ENCODE peak calls at places on chromosomes 12 and 14, in ten cellular contexts. One of them, this sample, is unnamed.

GRCh38 chr14:76773956-76774355 is 12.7 kb downstream of the VASH1 start:
- DNase-seq in A549: no peak
- DNase-seq in endodermal cell: peak
- DNase-seq in prostate gland: no peak
- DNase-seq in epithelial cell of esophagus: no peak
- DNase-seq in astrocyte of the cerebellum: no peak
- DNase-seq in BE2C: no peak
- DNase-seq in body of pancreas: no peak
- DNase-seq in psoas muscle: no peak
- DNase-seq in GM20000: no peak
- DNase-seq in this sample: no peak

GRCh38 chr12:2256453-2256852 is 203.7 kb downstream of the CACNA1C start:
- DNase-seq in BE2C: no peak
- DNase-seq in GM20000: no peak
- DNase-seq in psoas muscle: no peak
- DNase-seq in body of pancreas: no peak
- DNase-seq in prostate gland: no peak
- DNase-seq in A549: no peak
- DNase-seq in epithelial cell of esophagus: no peak
- DNase-seq in endodermal cell: no peak
- DNase-seq in astrocyte of the cerebellum: no peak
- DNase-seq in this sample: no peak

GRCh38 chr14:88825503-88825902 is 1.1 kb downstream of the TTC8 start:
- DNase-seq in GM20000: no peak
- DNase-seq in epithelial cell of esophagus: no peak
- DNase-seq in BE2C: no peak
- DNase-seq in astrocyte of the cerebellum: no peak
- DNase-seq in psoas muscle: no peak
- DNase-seq in prostate gland: no peak
- DNase-seq in body of pancreas: no peak
- DNase-seq in endodermal cell: no peak
- DNase-seq in A549: no peak
- DNase-seq in this sample: no peak

GRCh38 chr12:20105938-20106337 is 262.4 kb upstream of the PDE3A start:
- DNase-seq in prostate gland: no peak
- DNase-seq in GM20000: no peak
- DNase-seq in endodermal cell: no peak
- DNase-seq in astrocyte of the cerebellum: no peak
- DNase-seq in psoas muscle: no peak
- DNase-seq in A549: no peak
- DNase-seq in body of pancreas: no peak
- DNase-seq in epithelial cell of esophagus: no peak
- DNase-seq in BE2C: no peak
- DNase-seq in this sample: no peak

GRCh38 chr12:29610473-29611174 is 113.1 kb upstream of the OVCH1 start:
- DNase-seq in astrocyte of the cerebellum: no peak
- DNase-seq in prostate gland: peak
- DNase-seq in A549: no peak
- DNase-seq in GM20000: no peak
- DNase-seq in psoas muscle: no peak
- DNase-seq in endodermal cell: peak
- DNase-seq in epithelial cell of esophagus: no peak
- DNase-seq in BE2C: no peak
- DNase-seq in body of pancreas: no peak
- DNase-seq in this sample: no peak

GRCh38 chr12:109418848-109419474 is 58.1 kb downstream of the KCTD10 start:
- DNase-seq in psoas muscle: no peak
- DNase-seq in GM20000: no peak
- DNase-seq in body of pancreas: no peak
- DNase-seq in A549: no peak
- DNase-seq in BE2C: no peak
- DNase-seq in epithelial cell of esophagus: no peak
- DNase-seq in prostate gland: no peak
- DNase-seq in astrocyte of the cerebellum: no peak
- DNase-seq in endodermal cell: no peak
- DNase-seq in this sample: no peak

GRCh38 chr14:23561873-23562821 is 5.4 kb downstream of the AP1G2 start:
- DNase-seq in psoas muscle: no peak
- DNase-seq in A549: no peak
- DNase-seq in epithelial cell of esophagus: peak
- DNase-seq in body of pancreas: no peak
- DNase-seq in astrocyte of the cerebellum: no peak
- DNase-seq in BE2C: no peak
- DNase-seq in prostate gland: no peak
- DNase-seq in endodermal cell: no peak
- DNase-seq in GM20000: no peak
- DNase-seq in this sample: no peak

GRCh38 chr14:72142328-72142727 is 210.1 kb downstream of the RGS6 start:
- DNase-seq in A549: no peak
- DNase-seq in epithelial cell of esophagus: no peak
- DNase-seq in endodermal cell: no peak
- DNase-seq in body of pancreas: no peak
- DNase-seq in psoas muscle: no peak
- DNase-seq in prostate gland: no peak
- DNase-seq in BE2C: no peak
- DNase-seq in astrocyte of the cerebellum: no peak
- DNase-seq in GM20000: no peak
- DNase-seq in this sample: no peak

GRCh38 chr12:74365178-74365964 is 172.3 kb upstream of the ATXN7L3B start:
- DNase-seq in psoas muscle: no peak
- DNase-seq in A549: no peak
- DNase-seq in body of pancreas: peak
- DNase-seq in GM20000: peak
- DNase-seq in prostate gland: no peak
- DNase-seq in endodermal cell: peak
- DNase-seq in BE2C: peak
- DNase-seq in astrocyte of the cerebellum: peak
- DNase-seq in epithelial cell of esophagus: peak
- DNase-seq in this sample: peak

GRCh38 chr14:36513451-36514277 is 6.4 kb downstream of the NKX2-1 start:
- DNase-seq in prostate gland: no peak
- DNase-seq in endodermal cell: peak
- DNase-seq in BE2C: no peak
- DNase-seq in epithelial cell of esophagus: no peak
- DNase-seq in body of pancreas: no peak
- DNase-seq in psoas muscle: no peak
- DNase-seq in A549: no peak
- DNase-seq in astrocyte of the cerebellum: no peak
- DNase-seq in GM20000: peak
- DNase-seq in this sample: no peak

GRCh38 chr14:36515896-36516718 is 3.9 kb downstream of the NKX2-1 start:
- DNase-seq in prostate gland: no peak
- DNase-seq in GM20000: peak
- DNase-seq in epithelial cell of esophagus: no peak
- DNase-seq in A549: no peak
- DNase-seq in astrocyte of the cerebellum: no peak
- DNase-seq in BE2C: no peak
- DNase-seq in body of pancreas: no peak
- DNase-seq in psoas muscle: no peak
- DNase-seq in endodermal cell: no peak
- DNase-seq in this sample: no peak

GRCh38 chr14:36514278-36515104 is 5.5 kb downstream of the NKX2-1 start:
- DNase-seq in astrocyte of the cerebellum: no peak
- DNase-seq in BE2C: no peak
- DNase-seq in prostate gland: no peak
- DNase-seq in epithelial cell of esophagus: no peak
- DNase-seq in psoas muscle: no peak
- DNase-seq in A549: no peak
- DNase-seq in GM20000: peak
- DNase-seq in endodermal cell: peak
- DNase-seq in body of pancreas: no peak
- DNase-seq in this sample: no peak

GRCh38 chr14:36516719-36517241 is 3.3 kb downstream of the NKX2-1 start:
- DNase-seq in GM20000: peak
- DNase-seq in A549: no peak
- DNase-seq in body of pancreas: no peak
- DNase-seq in prostate gland: no peak
- DNase-seq in astrocyte of the cerebellum: no peak
- DNase-seq in epithelial cell of esophagus: no peak
- DNase-seq in BE2C: no peak
- DNase-seq in psoas muscle: no peak
- DNase-seq in endodermal cell: no peak
- DNase-seq in this sample: no peak

GRCh38 chr14:36515105-36515593 is 4.9 kb downstream of the NKX2-1 start:
- DNase-seq in A549: no peak
- DNase-seq in BE2C: no peak
- DNase-seq in prostate gland: no peak
- DNase-seq in psoas muscle: no peak
- DNase-seq in epithelial cell of esophagus: no peak
- DNase-seq in body of pancreas: no peak
- DNase-seq in endodermal cell: no peak
- DNase-seq in astrocyte of the cerebellum: no peak
- DNase-seq in GM20000: no peak
- DNase-seq in this sample: no peak
- TF ChIP-seq CTCF in A549: no peak
- TF ChIP-seq CTCF in BE2C: no peak
- TF ChIP-seq CTCF in prostate gland: no peak
- TF ChIP-seq CTCF in psoas muscle: no peak
- TF ChIP-seq CTCF in epithelial cell of esophagus: no peak
- TF ChIP-seq CTCF in body of pancreas: no peak
- TF ChIP-seq CTCF in endodermal cell: no peak
- TF ChIP-seq CTCF in astrocyte of the cerebellum: no peak
- TF ChIP-seq CTCF in GM20000: no peak
- TF ChIP-seq CTCF in this sample: no peak

GRCh38 chr12:45213107-45213506 is 2.8 kb upstream of the ANO6 start:
- DNase-seq in prostate gland: no peak
- DNase-seq in body of pancreas: no peak
- DNase-seq in A549: no peak
- DNase-seq in psoas muscle: no peak
- DNase-seq in astrocyte of the cerebellum: no peak
- DNase-seq in GM20000: no peak
- DNase-seq in endodermal cell: no peak
- DNase-seq in BE2C: no peak
- DNase-seq in epithelial cell of esophagus: no peak
- DNase-seq in this sample: no peak

GRCh38 chr12:45216297-45216982 is 545 bp downstream of the ANO6 start:
- DNase-seq in endodermal cell: peak
- DNase-seq in epithelial cell of esophagus: peak
- DNase-seq in psoas muscle: peak
- DNase-seq in BE2C: peak
- DNase-seq in prostate gland: peak
- DNase-seq in body of pancreas: peak
- DNase-seq in A549: peak
- DNase-seq in astrocyte of the cerebellum: no peak
- DNase-seq in GM20000: peak
- DNase-seq in this sample: peak

GRCh38 chr12:45215419-45216296 is at the start of gene ANO6:
- DNase-seq in GM20000: peak
- DNase-seq in endodermal cell: peak
- DNase-seq in body of pancreas: peak
- DNase-seq in epithelial cell of esophagus: peak
- DNase-seq in BE2C: peak
- DNase-seq in A549: peak
- DNase-seq in astrocyte of the cerebellum: peak
- DNase-seq in prostate gland: peak
- DNase-seq in psoas muscle: peak
- DNase-seq in this sample: peak

GRCh38 chr12:45214071-45214470 is 1.8 kb upstream of the ANO6 start:
- DNase-seq in endodermal cell: no peak
- DNase-seq in BE2C: no peak
- DNase-seq in GM20000: no peak
- DNase-seq in epithelial cell of esophagus: no peak
- DNase-seq in psoas muscle: no peak
- DNase-seq in prostate gland: no peak
- DNase-seq in astrocyte of the cerebellum: no peak
- DNase-seq in body of pancreas: no peak
- DNase-seq in A549: no peak
- DNase-seq in this sample: no peak

GRCh38 chr12:45214739-45215418 is 1.0 kb upstream of the ANO6 start:
- DNase-seq in A549: no peak
- DNase-seq in endodermal cell: no peak
- DNase-seq in psoas muscle: no peak
- DNase-seq in epithelial cell of esophagus: peak
- DNase-seq in body of pancreas: no peak
- DNase-seq in BE2C: no peak
- DNase-seq in GM20000: no peak
- DNase-seq in astrocyte of the cerebellum: no peak
- DNase-seq in prostate gland: no peak
- DNase-seq in this sample: no peak
- TF ChIP-seq CTCF in A549: no peak
- TF ChIP-seq CTCF in endodermal cell: no peak
- TF ChIP-seq CTCF in psoas muscle: no peak
- TF ChIP-seq CTCF in epithelial cell of esophagus: no peak
- TF ChIP-seq CTCF in body of pancreas: no peak
- TF ChIP-seq CTCF in BE2C: no peak
- TF ChIP-seq CTCF in GM20000: no peak
- TF ChIP-seq CTCF in astrocyte of the cerebellum: peak
- TF ChIP-seq CTCF in prostate gland: no peak
- TF ChIP-seq CTCF in this sample: no peak

GRCh38 chr12:66144796-66145754 is 14.5 kb upstream of the LLPH start:
- DNase-seq in prostate gland: peak
- DNase-seq in A549: peak
- DNase-seq in BE2C: peak
- DNase-seq in psoas muscle: no peak
- DNase-seq in astrocyte of the cerebellum: peak
- DNase-seq in GM20000: no peak
- DNase-seq in epithelial cell of esophagus: peak
- DNase-seq in body of pancreas: peak
- DNase-seq in endodermal cell: peak
- DNase-seq in this sample: peak
- TF ChIP-seq CTCF in prostate gland: peak
- TF ChIP-seq CTCF in A549: peak
- TF ChIP-seq CTCF in BE2C: peak
- TF ChIP-seq CTCF in psoas muscle: peak
- TF ChIP-seq CTCF in astrocyte of the cerebellum: peak
- TF ChIP-seq CTCF in GM20000: no peak
- TF ChIP-seq CTCF in epithelial cell of esophagus: peak
- TF ChIP-seq CTCF in body of pancreas: peak
- TF ChIP-seq CTCF in endodermal cell: peak
- TF ChIP-seq CTCF in this sample: peak

GRCh38 chr14:96424104-96424989 is 32.4 kb downstream of the AK7 start:
- DNase-seq in epithelial cell of esophagus: peak
- DNase-seq in prostate gland: peak
- DNase-seq in A549: peak
- DNase-seq in endodermal cell: no peak
- DNase-seq in astrocyte of the cerebellum: peak
- DNase-seq in GM20000: peak
- DNase-seq in BE2C: peak
- DNase-seq in body of pancreas: peak
- DNase-seq in psoas muscle: no peak
- DNase-seq in this sample: peak
- TF ChIP-seq CTCF in epithelial cell of esophagus: peak
- TF ChIP-seq CTCF in prostate gland: peak
- TF ChIP-seq CTCF in A549: peak
- TF ChIP-seq CTCF in endodermal cell: peak
- TF ChIP-seq CTCF in astrocyte of the cerebellum: peak
- TF ChIP-seq CTCF in GM20000: peak
- TF ChIP-seq CTCF in BE2C: peak
- TF ChIP-seq CTCF in body of pancreas: peak
- TF ChIP-seq CTCF in psoas muscle: peak
- TF ChIP-seq CTCF in this sample: peak

This sample was measured in Calu3.